ENCODE peak calls at places on chromosomes 12 and 14, in seven cellular contexts. One of them, this sample, is unnamed.

GRCh38 chr12:62683724-62684501 is 217.3 kb downstream of the MON2 start:
- DNase-seq in kidney glomerular epithelial cell: no peak
- DNase-seq in endodermal cell: peak
- DNase-seq in T1000: no peak
- DNase-seq in vagina: no peak
- DNase-seq in NCI-H1417 treated with DMSO at 0.1 percent for 48 hours: no peak
- DNase-seq in AG08396: peak
- DNase-seq in this sample: no peak

GRCh38 chr12:25322918-25323773 is 72.4 kb upstream of the KRAS start:
- DNase-seq in kidney glomerular epithelial cell: peak
- DNase-seq in endodermal cell: no peak
- DNase-seq in T1000: no peak
- DNase-seq in vagina: no peak
- DNase-seq in NCI-H1417 treated with DMSO at 0.1 percent for 48 hours: no peak
- DNase-seq in AG08396: no peak
- DNase-seq in this sample: no peak

GRCh38 chr12:109760031-109760929 is 46.7 kb downstream of the FAM222A start:
- DNase-seq in kidney glomerular epithelial cell: no peak
- DNase-seq in endodermal cell: peak
- DNase-seq in T1000: no peak
- DNase-seq in vagina: peak
- DNase-seq in NCI-H1417 treated with DMSO at 0.1 percent for 48 hours: no peak
- DNase-seq in AG08396: no peak
- DNase-seq in this sample: no peak

GRCh38 chr14:86654558-86655184 is 1124.7 kb downstream of the FLRT2 start:
- DNase-seq in kidney glomerular epithelial cell: no peak
- DNase-seq in endodermal cell: peak
- DNase-seq in T1000: no peak
- DNase-seq in vagina: no peak
- DNase-seq in NCI-H1417 treated with DMSO at 0.1 percent for 48 hours: no peak
- DNase-seq in AG08396: no peak
- DNase-seq in this sample: no peak

GRCh38 chr14:102097441-102098135 is 10.7 kb upstream of the HSP90AA1 start:
- DNase-seq in kidney glomerular epithelial cell: no peak
- DNase-seq in endodermal cell: peak
- DNase-seq in T1000: no peak
- DNase-seq in vagina: no peak
- DNase-seq in NCI-H1417 treated with DMSO at 0.1 percent for 48 hours: no peak
- DNase-seq in AG08396: no peak
- DNase-seq in this sample: no peak

GRCh38 chr12:107320929-107321618 is 227.7 kb upstream of the CRY1 start:
- DNase-seq in kidney glomerular epithelial cell: peak
- DNase-seq in endodermal cell: peak
- DNase-seq in T1000: no peak
- DNase-seq in vagina: no peak
- DNase-seq in NCI-H1417 treated with DMSO at 0.1 percent for 48 hours: peak
- DNase-seq in AG08396: peak
- DNase-seq in this sample: no peak

GRCh38 chr12:132481771-132482745 is 7.9 kb upstream of the FBRSL1 start:
- DNase-seq in kidney glomerular epithelial cell: no peak
- DNase-seq in endodermal cell: no peak
- DNase-seq in T1000: no peak
- DNase-seq in vagina: no peak
- DNase-seq in NCI-H1417 treated with DMSO at 0.1 percent for 48 hours: no peak
- DNase-seq in AG08396: no peak
- DNase-seq in this sample: no peak

GRCh38 chr12:56487448-56488040 is 417 bp downstream of the GLS2 start:
- DNase-seq in kidney glomerular epithelial cell: no peak
- DNase-seq in endodermal cell: peak
- DNase-seq in T1000: no peak
- DNase-seq in vagina: no peak
- DNase-seq in NCI-H1417 treated with DMSO at 0.1 percent for 48 hours: no peak
- DNase-seq in AG08396: peak
- DNase-seq in this sample: no peak

GRCh38 chr12:85923767-85924331 is 49.8 kb downstream of the NTS start:
- DNase-seq in kidney glomerular epithelial cell: peak
- DNase-seq in endodermal cell: no peak
- DNase-seq in T1000: no peak
- DNase-seq in vagina: no peak
- DNase-seq in NCI-H1417 treated with DMSO at 0.1 percent for 48 hours: peak
- DNase-seq in AG08396: peak
- DNase-seq in this sample: no peak

GRCh38 chr12:6461401-6462233 is 8.9 kb downstream of the VAMP1 start:
- DNase-seq in kidney glomerular epithelial cell: no peak
- DNase-seq in endodermal cell: no peak
- DNase-seq in T1000: no peak
- DNase-seq in vagina: no peak
- DNase-seq in NCI-H1417 treated with DMSO at 0.1 percent for 48 hours: no peak
- DNase-seq in AG08396: no peak
- DNase-seq in this sample: no peak

This sample was measured in H54.